ENCODE peak calls at places on chromosomes 12 and 14, in nine cellular contexts. W is transverse colon, R is fibroblast of mammary gland, N is activated B cell treated with CpG ODN at 0.5 μM for 24 hours, U is Panc1, K is H9, C is B cell, V is suprapubic skin, D is fibroblast of pulmonary artery. F is an unnamed sample.

GRCh38 chr12:72346331-72346944 is 74.3 kb downstream of the TRHDE start:
- DNase-seq in W (peak), C (peak), R (peak), V (no peak), U (peak), K (peak), N (no peak), D (peak), F (peak)

GRCh38 chr14:23530360-23531055 is 21.1 kb downstream of the ZFHX2 start:
- DNase-seq in U (no peak), K (no peak), R (no peak), N (no peak), D (peak), W (no peak), C (no peak), V (no peak), F (no peak)

GRCh38 chr12:53100466-53101151 is 2.7 kb upstream of the SOAT2 start:
- DNase-seq in N (no peak), C (no peak), W (no peak), V (peak), D (no peak), R (no peak), K (no peak), U (no peak), F (no peak)

GRCh38 chr12:70919597-70920035 is 922 bp downstream of the PTPRR start:
- DNase-seq in V (no peak), R (peak), D (peak), K (peak), W (no peak), C (no peak), N (no peak), U (no peak), F (no peak)

GRCh38 chr14:96797943-96798349 is 764 bp downstream of the VRK1 start:
- DNase-seq in D (no peak), C (no peak), W (no peak), V (no peak), U (no peak), K (no peak), N (no peak), R (no peak), F (no peak)

GRCh38 chr14:75236897-75237296 is 41.7 kb upstream of the FOS start:
- DNase-seq in U (no peak), N (no peak), W (no peak), C (no peak), K (no peak), D (no peak), V (no peak), R (no peak), F (no peak)

GRCh38 chr14:22226381-22226780 is 362.6 kb downstream of the DAD1 start:
- DNase-seq in U (no peak), W (no peak), N (no peak), R (no peak), K (no peak), C (peak), V (no peak), D (no peak), F (peak)

GRCh38 chr12:116693259-116694227 is 44.3 kb downstream of the SPRING1 start:
- DNase-seq in U (no peak), D (no peak), N (no peak), K (no peak), R (no peak), W (peak), C (no peak), V (peak), F (no peak)

GRCh38 chr12:27814411-27814810 is 34.4 kb upstream of the MANSC4 start:
- DNase-seq in V (no peak), D (no peak), R (peak), U (no peak), N (no peak), K (no peak), W (no peak), C (no peak), F (no peak)

GRCh38 chr12:108570743-108571603 is 8.6 kb downstream of the ISCU start:
- DNase-seq in C (no peak), R (peak), W (no peak), K (no peak), N (no peak), U (no peak), D (peak), V (peak), F (peak)

GRCh38 chr12:124696689-124697476 is 129.5 kb upstream of the NCOR2 start:
- DNase-seq in U (no peak), D (no peak), K (no peak), V (no peak), N (no peak), C (no peak), W (no peak), R (no peak), F (no peak)

GRCh38 chr12:42481368-42481767 is 108.2 kb downstream of the PRICKLE1 start:
- DNase-seq in K (peak), N (no peak), R (no peak), W (no peak), D (no peak), C (no peak), V (no peak), U (no peak), F (no peak)

GRCh38 chr14:67943947-67944346 is 124.4 kb downstream of the RAD51B start:
- DNase-seq in R (peak), U (peak), N (no peak), C (peak), W (peak), K (peak), V (peak), D (peak), F (peak)

DNA sequence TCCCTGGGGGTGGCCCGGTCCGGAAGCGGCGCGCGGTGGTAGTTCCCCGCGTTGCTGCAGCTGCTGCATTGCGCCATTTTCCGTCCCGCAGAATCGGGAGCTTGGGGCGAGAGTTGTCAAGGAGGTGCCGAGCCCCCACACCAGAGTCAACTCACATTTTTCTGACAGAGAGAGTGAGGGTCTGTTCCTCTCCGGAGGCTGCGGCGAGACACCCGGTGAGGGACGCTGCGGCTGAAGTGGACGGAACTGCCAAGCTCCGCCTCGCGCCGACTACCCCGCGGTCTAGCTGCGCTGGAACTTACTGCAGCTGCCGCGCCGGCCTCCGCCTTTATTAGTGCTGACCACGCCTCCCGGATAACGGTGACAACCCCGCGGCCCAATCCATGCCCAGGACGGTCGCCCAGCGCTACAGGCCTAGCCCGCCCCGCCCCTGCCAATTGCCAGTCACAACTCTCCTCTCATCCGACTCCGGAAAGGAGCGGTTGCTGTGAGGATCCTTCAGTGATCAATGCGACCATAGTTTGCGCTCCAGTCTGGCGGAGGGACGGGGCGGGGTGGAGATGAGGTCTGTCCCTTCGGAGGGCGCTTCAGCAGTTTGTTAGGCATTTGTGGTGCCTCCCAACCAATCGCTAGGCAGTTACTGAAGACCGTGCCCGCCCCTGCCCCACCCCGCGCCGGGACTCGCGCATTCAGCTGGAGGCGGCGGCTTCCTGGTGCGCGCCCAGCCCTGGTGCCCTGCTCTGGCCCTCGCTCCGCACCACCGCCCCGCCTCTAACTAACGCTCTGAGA is at the start of gene VAMP1:
- DNase-seq in U (peak), W (peak), V (peak), K (peak), C (peak), R (peak), D (peak), N (peak), F (peak)
- TF ChIP-seq CTCF in U (no peak), W (peak), V (peak), K (no peak), C (no peak), R (no peak), D (no peak), N (no peak), F (peak)

DNA sequence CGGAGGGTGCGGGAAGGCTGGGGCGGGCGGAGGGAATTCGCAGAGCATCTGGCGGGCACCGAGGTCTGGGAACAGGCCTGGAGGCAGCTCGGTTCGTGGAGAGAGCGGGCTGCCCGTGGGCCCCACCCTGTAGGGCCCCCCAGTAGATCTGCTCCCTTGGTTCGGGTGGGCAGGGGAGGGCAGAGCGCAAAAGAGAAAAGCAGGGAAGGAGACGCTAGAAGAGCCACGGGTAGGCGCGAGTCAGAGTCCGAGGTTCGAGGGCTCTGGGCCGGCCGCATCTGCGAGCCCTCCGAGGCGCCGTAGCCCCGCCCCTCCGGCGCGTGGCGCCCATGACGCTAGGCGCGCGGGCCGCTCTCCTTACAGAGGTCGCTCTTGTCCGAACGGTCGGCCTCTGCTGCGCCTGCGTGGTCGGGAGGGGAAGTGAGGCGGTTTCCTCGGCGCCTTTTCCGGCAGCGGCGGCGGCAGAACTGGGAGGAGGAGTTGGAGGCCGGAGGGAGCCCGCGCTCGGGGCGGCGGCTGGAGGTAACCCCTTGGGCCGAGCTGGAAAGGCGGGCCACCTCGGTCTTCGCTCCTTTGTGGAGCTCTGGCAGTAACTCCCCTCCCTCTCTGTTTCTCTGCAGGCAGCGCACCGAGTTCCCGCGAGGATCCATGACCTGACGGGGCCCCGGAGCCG is at the start of gene ARF6:
- DNase-seq in U (no peak), W (peak), C (peak), R (peak), V (peak), D (peak), K (peak), N (peak), F (peak)
- TF ChIP-seq CTCF in U (no peak), W (no peak), C (no peak), R (no peak), V (no peak), D (no peak), K (no peak), N (no peak), F (peak)

GRCh38 chr14:76844223-76844622 is 18.0 kb downstream of the LRRC74A start:
- DNase-seq in K (peak), V (peak), N (no peak), W (peak), D (peak), R (peak), U (peak), C (no peak), F (no peak)
- TF ChIP-seq CTCF in K (peak), V (peak), N (no peak), W (no peak), D (peak), R (no peak), U (no peak), C (no peak), F (peak)

GRCh38 chr12:106090586-106091411 is 48.0 kb downstream of the NUAK1 start:
- DNase-seq in D (peak), R (peak), C (no peak), N (no peak), U (no peak), W (no peak), K (no peak), V (no peak), F (peak)
- TF ChIP-seq CTCF in D (no peak), R (no peak), C (no peak), N (no peak), U (no peak), W (no peak), K (no peak), V (no peak), F (no peak)

GRCh38 chr14:38208825-38209562 is 1.3 kb downstream of the SSTR1 start:
- DNase-seq in V (no peak), R (peak), D (peak), C (no peak), N (no peak), W (peak), U (no peak), K (peak), F (peak)
- TF ChIP-seq CTCF in V (no peak), R (no peak), D (peak), C (no peak), N (no peak), W (peak), U (no peak), K (peak), F (peak)

GRCh38 chr12:115569694-115570093 is 707.8 kb downstream of the MED13L start:
- DNase-seq in K (no peak), D (no peak), W (no peak), U (no peak), R (no peak), C (no peak), V (no peak), N (no peak), F (no peak)
- TF ChIP-seq CTCF in K (peak), D (no peak), W (no peak), U (no peak), R (no peak), C (no peak), V (no peak), N (no peak), F (no peak)

GRCh38 chr12:9925746-9926393 is 6.3 kb downstream of the CLEC2A start:
- DNase-seq in U (no peak), D (peak), K (peak), R (peak), V (no peak), N (no peak), W (no peak), C (no peak), F (peak)
- TF ChIP-seq CTCF in U (peak), D (peak), K (peak), R (peak), V (no peak), N (no peak), W (peak), C (peak), F (peak)

DNA sequence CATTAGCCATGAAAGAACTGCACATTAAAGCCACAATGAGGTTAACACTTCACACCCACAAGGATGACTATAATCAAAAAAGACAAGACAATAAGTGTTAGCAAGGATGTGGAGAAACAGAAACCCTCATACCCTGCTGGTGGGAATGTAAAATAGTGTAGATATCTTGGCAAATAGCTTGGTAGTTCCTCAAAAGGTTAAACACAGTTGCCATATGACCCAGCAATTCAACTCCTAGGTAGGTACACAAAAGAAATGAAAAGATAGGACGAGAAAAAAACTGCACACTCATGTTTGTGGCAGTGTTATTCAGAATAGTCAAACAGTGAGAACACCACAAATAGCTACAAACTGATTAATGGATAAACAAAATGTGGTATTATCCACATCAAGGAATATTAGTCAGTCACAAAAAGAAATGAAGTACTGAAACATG is 93.5 kb downstream of the ATXN2 start:
- DNase-seq in C (no peak), V (no peak), U (no peak), N (no peak), R (no peak), W (no peak), D (no peak), K (no peak), F (peak)
- TF ChIP-seq CTCF in C (no peak), V (no peak), U (no peak), N (no peak), R (no peak), W (no peak), D (peak), K (no peak), F (peak)

GRCh38 chr14:105641075-105641937 is 114.9 kb downstream of the TMEM121 start:
- DNase-seq in V (no peak), K (no peak), D (no peak), N (no peak), W (no peak), C (no peak), R (no peak), U (no peak), F (no peak)
- TF ChIP-seq CTCF in V (no peak), K (no peak), D (no peak), N (no peak), W (no peak), C (no peak), R (no peak), U (no peak), F (no peak)

GRCh38 chr14:45364565-45364964 is 111.6 kb upstream of the MIS18BP1 start:
- DNase-seq in V (no peak), U (no peak), K (no peak), R (no peak), N (no peak), D (no peak), W (no peak), C (no peak), F (no peak)
- TF ChIP-seq CTCF in V (no peak), U (peak), K (peak), R (no peak), N (no peak), D (no peak), W (no peak), C (no peak), F (no peak)